ENCODE peak calls at places on chromosomes 3 and 15, in seven cellular contexts. L, G, S, D, K, T and I are unnamed samples.

GRCh38 chr3:9179826-9180763 is 69.4 kb downstream of the SRGAP3 start:
- DNase-seq in K (no peak), G (no peak), D (no peak), T (no peak), L (no peak), S (peak), I (no peak)

GRCh38 chr3:62585861-62586260 is 212.5 kb upstream of the FEZF2 start:
- DNase-seq in L (no peak), K (no peak), S (no peak), G (no peak), D (no peak), T (no peak), I (no peak)

GRCh38 chr3:72144773-72145505 is 360.0 kb upstream of the PROK2 start:
- DNase-seq in S (no peak), L (no peak), K (no peak), G (peak), T (peak), D (peak), I (no peak)

GRCh38 chr3:187669675-187670504 is at the start of gene SST:
- DNase-seq in T (no peak), D (no peak), S (no peak), G (peak), L (no peak), K (no peak), I (peak)

GRCh38 chr3:182786564-182787196 is 6.6 kb upstream of the ATP11B start:
- DNase-seq in L (no peak), G (no peak), T (no peak), S (no peak), D (no peak), K (no peak), I (no peak)

GRCh38 chr3:193040836-193041672 is 123.4 kb upstream of the MB21D2 start:
- DNase-seq in D (peak), G (peak), T (peak), S (peak), K (peak), L (no peak), I (peak)

GRCh38 chr3:155153242-155154186 is 73.4 kb downstream of the MME start:
- DNase-seq in L (no peak), S (no peak), G (no peak), D (no peak), T (no peak), K (no peak), I (no peak)

GRCh38 chr3:142976621-142977398 is 13.3 kb upstream of the PAQR9 start:
- DNase-seq in D (peak), S (no peak), L (no peak), T (peak), G (peak), K (peak), I (peak)

GRCh38 chr3:56810912-56811544 is 9.3 kb upstream of the ARHGEF3 start:
- DNase-seq in G (no peak), L (no peak), T (no peak), S (no peak), D (no peak), K (no peak), I (no peak)

GRCh38 chr15:48717458-48717857 is 71.9 kb upstream of the FBN1 start:
- DNase-seq in S (no peak), D (no peak), K (no peak), G (no peak), L (no peak), T (no peak), I (peak)

GRCh38 chr3:15069441-15069840 is 4.3 kb upstream of the MRPS25 start:
- DNase-seq in S (no peak), T (no peak), K (no peak), L (no peak), G (no peak), D (no peak), I (no peak)

GRCh38 chr15:91816942-91817341 is 36.6 kb upstream of the SLCO3A1 start:
- DNase-seq in L (no peak), D (peak), G (no peak), T (no peak), K (no peak), S (no peak), I (no peak)

GRCh38 chr3:42819351-42819965 is 10.2 kb downstream of the ACKR2 start:
- DNase-seq in K (no peak), D (peak), S (no peak), L (no peak), G (peak), T (no peak), I (peak)

GRCh38 chr15:74857671-74858365 is 14.9 kb upstream of the ULK3 start:
- DNase-seq in D (no peak), G (no peak), T (no peak), L (no peak), K (no peak), S (no peak), I (no peak)

GRCh38 chr3:159416854-159417253 is 571.8 kb upstream of the IL12A start:
- DNase-seq in S (no peak), K (no peak), G (no peak), T (no peak), D (no peak), L (no peak), I (no peak)

GRCh38 chr3:29649815-29650547 is 369.1 kb downstream of the RBMS3 start:
- DNase-seq in K (no peak), D (no peak), T (no peak), L (no peak), G (no peak), S (peak), I (no peak)

GRCh38 chr3:140629351-140630137 is 48.3 kb upstream of the TRIM42 start:
- DNase-seq in D (no peak), S (no peak), K (no peak), G (peak), L (no peak), T (no peak), I (no peak)

GRCh38 chr15:45522931-45523331 is 376 bp upstream of the SLC30A4 start:
- DNase-seq in S (no peak), G (no peak), K (no peak), L (no peak), T (no peak), D (no peak), I (no peak)

GRCh38 chr15:67253517-67254237 is 784 bp downstream of the AAGAB start:
- DNase-seq in L (no peak), G (no peak), S (no peak), D (peak), K (no peak), T (no peak), I (peak)

GRCh38 chr3:11363732-11364131 is 91.5 kb downstream of the ATG7 start:
- DNase-seq in D (no peak), S (no peak), K (no peak), L (no peak), G (no peak), T (no peak), I (no peak)

GRCh38 chr3:55721716-55722484 is 234.8 kb upstream of the WNT5A start:
- DNase-seq in G (no peak), D (peak), L (no peak), T (peak), S (no peak), K (no peak), I (no peak)

GRCh38 chr15:43912991-43913927 is 86.5 kb downstream of the WDR76 start:
- DNase-seq in G (peak), L (peak), D (no peak), S (no peak), K (peak), T (no peak), I (no peak)

GRCh38 chr3:171088984-171089754 is 62.6 kb upstream of the SLC2A2 start:
- DNase-seq in L (no peak), D (no peak), S (no peak), T (no peak), K (peak), G (peak), I (no peak)

GRCh38 chr3:197393711-197394110 is 95.3 kb upstream of the DLG1 start:
- DNase-seq in T (no peak), L (no peak), G (no peak), K (no peak), S (no peak), D (peak), I (no peak)

GRCh38 chr3:80677796-80678195 is 910.0 kb upstream of the ROBO1 start:
- DNase-seq in T (no peak), S (no peak), D (no peak), K (no peak), L (no peak), G (no peak), I (no peak)

GRCh38 chr15:60155661-60156060 is 151.6 kb downstream of the FOXB1 start:
- DNase-seq in S (no peak), G (no peak), L (no peak), D (no peak), T (no peak), K (no peak), I (no peak)

GRCh38 chr15:59292393-59292792 is 80.3 kb downstream of the MYO1E start:
- DNase-seq in L (no peak), D (no peak), G (peak), K (no peak), S (no peak), T (no peak), I (no peak)

GRCh38 chr15:42728975-42729374 is 8.0 kb downstream of the CDAN1 start:
- DNase-seq in T (peak), L (no peak), D (peak), G (no peak), K (no peak), S (no peak), I (no peak)

GRCh38 chr3:107794664-107795443 is 272.1 kb downstream of the BBX start:
- DNase-seq in L (no peak), S (no peak), D (peak), T (no peak), G (no peak), K (no peak), I (peak)

GRCh38 chr3:149975919-149976318 is 5.2 kb upstream of the PFN2 start:
- DNase-seq in S (no peak), T (no peak), D (no peak), L (no peak), K (no peak), G (no peak), I (no peak)

GRCh38 chr3:88641033-88641604 is 466.3 kb upstream of the EPHA3 start:
- DNase-seq in K (no peak), G (no peak), L (no peak), S (no peak), D (no peak), T (no peak), I (no peak)

GRCh38 chr3:178103140-178103539 is 433.1 kb upstream of the KCNMB2 start:
- DNase-seq in K (no peak), G (no peak), D (no peak), T (no peak), S (no peak), L (no peak), I (peak)

GRCh38 chr3:178112134-178112533 is 424.1 kb upstream of the KCNMB2 start:
- DNase-seq in G (no peak), K (no peak), D (no peak), S (no peak), L (no peak), T (no peak), I (no peak)

DNA sequence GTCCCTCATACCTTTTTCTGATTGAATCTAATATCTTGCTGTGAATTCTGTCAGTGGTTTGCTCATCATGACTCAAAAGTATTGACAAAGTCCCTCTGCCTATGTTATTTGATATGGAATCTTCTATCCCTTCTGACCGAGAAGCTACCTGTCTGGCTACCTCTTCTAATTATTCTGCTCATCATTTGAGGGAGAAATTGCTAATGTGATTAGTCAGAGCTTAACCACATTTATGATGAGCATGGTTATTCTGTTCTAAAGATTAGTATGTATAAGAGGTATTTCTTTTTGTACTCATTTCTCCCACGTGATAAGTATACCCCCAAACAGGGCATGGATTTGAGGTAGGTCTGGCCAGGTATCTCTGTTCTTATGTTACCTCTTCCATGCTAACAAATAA is 428.4 kb upstream of the KCNMB2 start:
- DNase-seq in T (no peak), G (no peak), K (no peak), S (no peak), D (no peak), L (no peak), I (no peak)
- TF ChIP-seq JUND in T (no peak), G (no peak), K (no peak), S (no peak), D (no peak), L (no peak), I (no peak)

DNA sequence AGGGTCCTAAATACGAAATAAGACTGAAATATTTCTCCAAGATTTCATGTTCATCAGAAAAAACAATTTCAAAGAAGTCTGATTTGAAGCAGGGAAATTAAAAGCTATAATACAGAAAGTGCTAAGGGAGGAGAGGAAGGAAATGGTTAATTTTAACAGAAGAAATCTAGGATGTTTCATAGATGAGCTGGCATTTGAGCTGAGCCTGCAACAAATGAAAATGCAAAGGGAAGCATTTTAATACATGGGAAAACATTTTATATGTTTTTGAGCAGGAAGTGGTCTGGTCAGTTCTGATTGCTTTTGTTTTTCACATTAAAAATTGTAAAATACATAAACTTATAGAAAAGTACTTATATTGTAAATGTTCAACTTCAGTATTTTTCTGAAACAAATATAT is 17.2 kb upstream of the RAP2B start:
- DNase-seq in D (no peak), L (no peak), K (no peak), G (no peak), T (no peak), S (no peak), I (no peak)
- TF ChIP-seq JUND in D (peak), L (no peak), K (no peak), G (no peak), T (no peak), S (no peak), I (no peak)

GRCh38 chr15:80904941-80905532 is 84.6 kb downstream of the MESD start:
- DNase-seq in T (no peak), S (no peak), K (no peak), L (no peak), G (no peak), D (no peak), I (no peak)
- TF ChIP-seq JUND in T (no peak), S (no peak), K (no peak), L (no peak), G (no peak), D (no peak), I (no peak)

GRCh38 chr15:35605790-35606189 is 59.8 kb upstream of the DPH6 start:
- DNase-seq in L (no peak), S (no peak), T (no peak), K (no peak), D (no peak), G (no peak), I (no peak)

GRCh38 chr15:35606345-35606744 is 60.4 kb upstream of the DPH6 start:
- DNase-seq in D (no peak), S (no peak), G (no peak), L (no peak), K (no peak), T (no peak), I (no peak)

DNA sequence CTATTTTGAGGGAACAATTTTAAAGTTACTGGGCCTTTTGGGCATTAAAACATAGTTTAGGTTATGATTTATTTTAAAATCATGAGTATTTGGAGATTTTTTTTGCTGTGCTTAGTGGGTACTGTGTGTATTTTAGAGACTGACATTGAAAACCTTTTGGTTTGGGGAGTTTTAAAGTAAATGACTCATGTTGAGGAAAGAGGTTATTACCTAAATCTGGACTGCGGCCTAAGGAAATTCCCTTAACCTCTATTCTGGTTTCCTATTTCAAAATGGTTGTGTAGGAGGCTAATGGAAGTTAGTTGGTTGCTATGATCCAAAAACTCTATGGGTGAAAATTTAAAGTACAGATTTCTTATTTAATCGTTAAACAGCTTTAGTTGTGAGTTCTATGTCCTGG is 57.3 kb upstream of the DPH6 start:
- DNase-seq in D (no peak), L (no peak), S (peak), G (no peak), K (no peak), T (no peak), I (no peak)
- TF ChIP-seq JUND in D (no peak), L (no peak), S (no peak), G (no peak), K (no peak), T (no peak), I (no peak)

DNA sequence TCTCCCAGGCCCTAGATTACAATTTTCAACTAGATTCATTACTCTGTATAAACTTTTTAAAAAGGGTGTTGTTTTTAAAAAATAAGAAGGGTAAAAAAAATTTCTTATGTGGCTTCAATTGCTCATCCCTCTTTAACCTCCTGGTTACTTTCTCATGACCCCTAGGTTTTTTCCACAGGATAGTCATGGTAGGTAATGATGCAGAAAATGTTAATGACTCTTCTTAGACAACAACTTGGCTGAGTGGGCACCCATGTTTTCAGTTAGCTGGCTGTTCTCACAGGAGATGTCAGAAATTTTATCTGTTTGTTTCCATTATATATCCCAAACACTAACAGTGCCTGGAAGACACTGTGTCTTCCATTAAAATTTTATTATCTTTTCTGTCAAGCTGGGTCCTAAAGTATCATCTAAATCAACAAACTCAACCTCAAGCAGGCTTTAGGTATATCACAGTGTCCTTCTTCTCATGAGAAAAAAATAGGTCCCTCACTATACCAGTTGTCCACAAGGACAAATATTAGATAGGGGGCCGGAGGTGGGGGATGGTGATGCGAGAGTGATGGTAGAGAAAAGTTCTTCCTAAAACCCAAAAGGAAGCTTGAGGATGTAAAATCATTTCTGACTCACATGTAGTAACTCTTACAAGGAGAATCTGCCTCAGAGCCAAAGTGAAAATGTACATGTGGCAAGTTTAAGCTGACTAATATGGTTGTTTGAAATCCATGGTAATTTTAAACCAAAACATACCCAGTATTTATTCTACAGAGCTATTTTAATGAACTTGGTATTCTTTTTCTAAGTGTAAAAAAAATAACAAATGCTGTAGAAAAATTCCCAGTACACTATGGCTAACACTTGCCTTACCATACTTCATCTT is 43.3 kb downstream of the PLOD2 start:
- DNase-seq in K (no peak), G (no peak), L (no peak), S (no peak), T (no peak), D (no peak), I (no peak)
- TF ChIP-seq JUND in K (no peak), G (no peak), L (no peak), S (no peak), T (no peak), D (no peak), I (no peak)

GRCh38 chr15:101470548-101471239 is 18.8 kb downstream of the PCSK6 start:
- DNase-seq in G (no peak), K (no peak), D (no peak), S (no peak), T (no peak), L (no peak), I (no peak)

GRCh38 chr15:101472033-101472432 is 17.5 kb downstream of the PCSK6 start:
- DNase-seq in K (no peak), G (no peak), L (no peak), S (no peak), D (no peak), T (no peak), I (no peak)

GRCh38 chr15:101466188-101466587 is 23.3 kb downstream of the PCSK6 start:
- DNase-seq in S (no peak), D (no peak), T (no peak), K (no peak), G (no peak), L (no peak), I (no peak)

GRCh38 chr15:101474233-101474632 is 15.3 kb downstream of the PCSK6 start:
- DNase-seq in T (no peak), K (no peak), D (no peak), L (no peak), G (no peak), S (no peak), I (no peak)

DNA sequence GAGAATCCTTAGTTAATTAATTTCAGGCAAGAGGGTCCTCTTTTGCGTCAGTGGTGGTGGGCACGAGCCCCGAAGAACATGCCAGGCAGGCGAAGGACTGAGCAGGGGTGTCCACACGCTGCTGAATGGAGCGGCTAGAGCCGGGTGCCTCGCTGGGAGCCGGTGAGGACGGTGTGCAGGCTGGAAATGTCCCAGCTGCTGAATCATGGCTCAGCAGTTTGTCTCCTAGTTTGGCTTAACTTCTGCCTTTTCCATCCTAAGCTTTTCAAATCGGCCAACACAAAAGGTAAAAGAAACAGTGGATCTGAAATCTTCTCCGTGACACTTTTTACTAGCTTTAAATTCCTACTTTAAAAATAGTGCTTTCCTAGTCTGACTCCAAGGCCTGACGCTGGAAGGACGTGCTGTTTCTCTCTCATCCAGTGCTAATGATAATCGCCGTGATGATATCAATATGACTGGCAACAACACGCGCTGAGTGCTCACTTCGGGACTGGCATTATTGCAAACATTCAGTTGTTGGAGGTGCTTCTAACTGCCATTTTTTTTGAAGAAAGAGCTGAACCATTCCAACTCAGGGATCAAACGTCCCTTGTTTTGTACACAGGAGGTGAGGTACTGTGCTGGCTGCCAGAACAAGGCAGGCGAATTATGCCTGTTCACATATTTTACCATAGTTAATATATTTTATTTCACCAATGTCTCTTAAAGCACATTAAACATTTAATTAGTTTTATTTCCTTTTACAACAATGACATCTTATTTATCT is 19.8 kb downstream of the PCSK6 start:
- DNase-seq in D (peak), K (no peak), L (no peak), G (no peak), S (no peak), T (no peak), I (no peak)
- TF ChIP-seq JUND in D (no peak), K (no peak), L (no peak), G (no peak), S (no peak), T (peak), I (no peak)

GRCh38 chr3:175861916-175862315 is 1002.8 kb downstream of the NAALADL2 start:
- DNase-seq in K (no peak), T (no peak), L (no peak), S (no peak), D (no peak), G (no peak), I (no peak)
- TF ChIP-seq JUND in K (no peak), T (no peak), L (no peak), S (no peak), D (no peak), G (no peak), I (no peak)